ENCODE peak calls at places on chromosomes 7 and 10, in nine cellular contexts. One of them, this sample, is unnamed.

GRCh38 chr7:122055072-122055471 is 89.0 kb downstream of the AASS start:
- DNase-seq in prostate gland: no peak
- DNase-seq in suprapubic skin: no peak
- DNase-seq in GM23338: no peak
- DNase-seq in HCT116: no peak
- DNase-seq in HL-60: no peak
- DNase-seq in SK-N-SH: no peak
- DNase-seq in transverse colon: no peak
- DNase-seq in stomach: no peak
- DNase-seq in this sample: no peak

GRCh38 chr10:124565565-124566221 is 104.1 kb downstream of the LHPP start:
- DNase-seq in GM23338: peak
- DNase-seq in stomach: peak
- DNase-seq in SK-N-SH: no peak
- DNase-seq in HL-60: peak
- DNase-seq in HCT116: peak
- DNase-seq in prostate gland: no peak
- DNase-seq in transverse colon: no peak
- DNase-seq in suprapubic skin: peak
- DNase-seq in this sample: no peak

GRCh38 chr10:104371753-104372152 is 18.1 kb downstream of the CFAP58 start:
- DNase-seq in suprapubic skin: no peak
- DNase-seq in HL-60: no peak
- DNase-seq in prostate gland: no peak
- DNase-seq in HCT116: no peak
- DNase-seq in GM23338: no peak
- DNase-seq in SK-N-SH: no peak
- DNase-seq in transverse colon: no peak
- DNase-seq in stomach: no peak
- DNase-seq in this sample: no peak

GRCh38 chr7:31443457-31443856 is 70.4 kb upstream of the ITPRID1 start:
- DNase-seq in HCT116: peak
- DNase-seq in SK-N-SH: peak
- DNase-seq in HL-60: peak
- DNase-seq in suprapubic skin: no peak
- DNase-seq in GM23338: peak
- DNase-seq in stomach: no peak
- DNase-seq in transverse colon: no peak
- DNase-seq in prostate gland: no peak
- DNase-seq in this sample: no peak

GRCh38 chr7:107660381-107661080 is at the start of gene SLC26A4:
- DNase-seq in HCT116: no peak
- DNase-seq in transverse colon: no peak
- DNase-seq in HL-60: no peak
- DNase-seq in stomach: no peak
- DNase-seq in prostate gland: no peak
- DNase-seq in GM23338: peak
- DNase-seq in SK-N-SH: peak
- DNase-seq in suprapubic skin: no peak
- DNase-seq in this sample: no peak

GRCh38 chr7:12888727-12889126 is 201.3 kb downstream of the ARL4A start:
- DNase-seq in SK-N-SH: no peak
- DNase-seq in prostate gland: no peak
- DNase-seq in GM23338: no peak
- DNase-seq in stomach: no peak
- DNase-seq in HCT116: no peak
- DNase-seq in transverse colon: no peak
- DNase-seq in HL-60: no peak
- DNase-seq in suprapubic skin: no peak
- DNase-seq in this sample: no peak

GRCh38 chr10:71486465-71487114 is 89.9 kb downstream of the CDH23 start:
- DNase-seq in SK-N-SH: peak
- DNase-seq in HCT116: peak
- DNase-seq in suprapubic skin: no peak
- DNase-seq in HL-60: peak
- DNase-seq in transverse colon: peak
- DNase-seq in GM23338: peak
- DNase-seq in stomach: peak
- DNase-seq in prostate gland: peak
- DNase-seq in this sample: no peak

GRCh38 chr10:712089-712488 is 22.6 kb upstream of the DIP2C start:
- DNase-seq in SK-N-SH: no peak
- DNase-seq in stomach: no peak
- DNase-seq in HL-60: no peak
- DNase-seq in HCT116: no peak
- DNase-seq in prostate gland: no peak
- DNase-seq in GM23338: no peak
- DNase-seq in transverse colon: no peak
- DNase-seq in suprapubic skin: no peak
- DNase-seq in this sample: no peak

GRCh38 chr7:80902716-80903308 is 16.0 kb downstream of the SEMA3C start:
- DNase-seq in stomach: no peak
- DNase-seq in HCT116: no peak
- DNase-seq in HL-60: no peak
- DNase-seq in transverse colon: no peak
- DNase-seq in prostate gland: no peak
- DNase-seq in GM23338: no peak
- DNase-seq in suprapubic skin: no peak
- DNase-seq in SK-N-SH: no peak
- DNase-seq in this sample: no peak

GRCh38 chr7:80907141-80907601 is 11.7 kb downstream of the SEMA3C start:
- DNase-seq in prostate gland: no peak
- DNase-seq in suprapubic skin: no peak
- DNase-seq in HL-60: no peak
- DNase-seq in GM23338: no peak
- DNase-seq in SK-N-SH: peak
- DNase-seq in transverse colon: no peak
- DNase-seq in HCT116: no peak
- DNase-seq in stomach: no peak
- DNase-seq in this sample: no peak

GRCh38 chr7:80908360-80908797 is 10.5 kb downstream of the SEMA3C start:
- DNase-seq in GM23338: no peak
- DNase-seq in transverse colon: no peak
- DNase-seq in stomach: no peak
- DNase-seq in HCT116: no peak
- DNase-seq in SK-N-SH: no peak
- DNase-seq in prostate gland: no peak
- DNase-seq in HL-60: no peak
- DNase-seq in suprapubic skin: no peak
- DNase-seq in this sample: no peak

GRCh38 chr7:80907612-80908011 is 11.2 kb downstream of the SEMA3C start:
- DNase-seq in stomach: no peak
- DNase-seq in prostate gland: no peak
- DNase-seq in HCT116: no peak
- DNase-seq in SK-N-SH: no peak
- DNase-seq in HL-60: no peak
- DNase-seq in GM23338: no peak
- DNase-seq in suprapubic skin: no peak
- DNase-seq in transverse colon: no peak
- DNase-seq in this sample: no peak

GRCh38 chr7:80905334-80905733 is 13.5 kb downstream of the SEMA3C start:
- DNase-seq in GM23338: no peak
- DNase-seq in HL-60: no peak
- DNase-seq in HCT116: no peak
- DNase-seq in prostate gland: no peak
- DNase-seq in SK-N-SH: no peak
- DNase-seq in transverse colon: no peak
- DNase-seq in suprapubic skin: no peak
- DNase-seq in stomach: no peak
- DNase-seq in this sample: no peak
- TF ChIP-seq CTCF in GM23338: no peak
- TF ChIP-seq CTCF in HL-60: no peak
- TF ChIP-seq CTCF in HCT116: no peak
- TF ChIP-seq CTCF in prostate gland: no peak
- TF ChIP-seq CTCF in SK-N-SH: no peak
- TF ChIP-seq CTCF in transverse colon: no peak
- TF ChIP-seq CTCF in suprapubic skin: no peak
- TF ChIP-seq CTCF in stomach: no peak
- TF ChIP-seq CTCF in this sample: no peak

GRCh38 chr7:100626530-100627237 is 14.3 kb downstream of the MOSPD3 start:
- DNase-seq in HL-60: peak
- DNase-seq in GM23338: peak
- DNase-seq in SK-N-SH: peak
- DNase-seq in prostate gland: peak
- DNase-seq in HCT116: peak
- DNase-seq in transverse colon: peak
- DNase-seq in stomach: peak
- DNase-seq in suprapubic skin: peak
- DNase-seq in this sample: peak
- TF ChIP-seq POLR2AphosphoS5 in HL-60: no peak
- TF ChIP-seq POLR2AphosphoS5 in GM23338: peak
- TF ChIP-seq POLR2AphosphoS5 in SK-N-SH: peak
- TF ChIP-seq POLR2AphosphoS5 in prostate gland: no peak
- TF ChIP-seq POLR2AphosphoS5 in HCT116: peak
- TF ChIP-seq POLR2AphosphoS5 in transverse colon: no peak
- TF ChIP-seq POLR2AphosphoS5 in stomach: no peak
- TF ChIP-seq POLR2AphosphoS5 in suprapubic skin: no peak
- TF ChIP-seq POLR2AphosphoS5 in this sample: no peak

GRCh38 chr10:116741391-116742351 is 695 bp downstream of the HSPA12A start:
- DNase-seq in HL-60: no peak
- DNase-seq in transverse colon: peak
- DNase-seq in HCT116: no peak
- DNase-seq in suprapubic skin: no peak
- DNase-seq in SK-N-SH: peak
- DNase-seq in stomach: no peak
- DNase-seq in prostate gland: no peak
- DNase-seq in GM23338: peak
- DNase-seq in this sample: no peak

GRCh38 chr10:116733566-116733965 is 8.8 kb downstream of the HSPA12A start:
- DNase-seq in GM23338: no peak
- DNase-seq in prostate gland: no peak
- DNase-seq in HCT116: no peak
- DNase-seq in suprapubic skin: no peak
- DNase-seq in HL-60: no peak
- DNase-seq in stomach: no peak
- DNase-seq in transverse colon: no peak
- DNase-seq in SK-N-SH: no peak
- DNase-seq in this sample: no peak

GRCh38 chr10:116740971-116741370 is 1.4 kb downstream of the HSPA12A start:
- DNase-seq in HL-60: no peak
- DNase-seq in GM23338: peak
- DNase-seq in suprapubic skin: no peak
- DNase-seq in SK-N-SH: peak
- DNase-seq in transverse colon: no peak
- DNase-seq in HCT116: no peak
- DNase-seq in prostate gland: no peak
- DNase-seq in stomach: no peak
- DNase-seq in this sample: no peak

GRCh38 chr10:116738359-116738738 is 4.0 kb downstream of the HSPA12A start:
- DNase-seq in HL-60: no peak
- DNase-seq in prostate gland: no peak
- DNase-seq in GM23338: no peak
- DNase-seq in transverse colon: no peak
- DNase-seq in HCT116: no peak
- DNase-seq in suprapubic skin: no peak
- DNase-seq in stomach: no peak
- DNase-seq in SK-N-SH: no peak
- DNase-seq in this sample: no peak

DNA sequence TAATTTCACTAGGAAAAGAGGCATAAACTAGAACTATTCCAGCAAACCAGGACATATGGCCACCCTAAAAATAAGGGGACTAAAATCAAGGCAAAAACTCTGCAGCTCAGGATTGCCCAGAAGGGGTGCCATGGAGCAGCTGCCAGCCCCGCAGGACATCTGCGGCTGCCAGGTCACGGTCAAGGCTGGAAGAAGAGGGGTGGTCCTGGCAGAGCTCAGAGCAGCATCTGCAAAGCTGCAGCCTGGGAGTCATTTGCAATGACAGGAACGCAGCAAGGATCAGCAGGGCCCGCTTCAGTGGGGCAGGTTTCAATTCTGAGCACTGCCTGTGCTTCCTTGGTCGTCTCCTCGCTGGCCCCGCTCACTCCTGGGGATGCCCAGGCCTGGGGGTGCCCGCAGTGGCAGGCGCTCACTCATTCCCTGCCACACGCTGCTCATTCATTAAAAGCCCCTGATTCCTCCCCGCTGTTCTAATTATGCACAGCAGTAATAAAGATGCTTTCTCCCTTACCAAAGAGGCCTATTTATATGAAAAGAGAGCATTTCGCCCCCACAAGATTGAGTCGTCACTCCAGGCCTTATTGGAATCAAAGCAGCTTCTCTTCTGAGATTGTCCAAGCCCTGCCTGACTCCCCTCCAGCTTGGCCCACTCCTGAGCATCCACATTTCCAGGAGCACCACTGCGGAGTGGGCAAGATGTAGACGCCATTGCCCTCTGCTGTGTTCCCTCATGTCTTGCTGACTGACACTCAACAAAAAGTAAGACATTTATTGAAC is 4.6 kb downstream of the HSPA12A start:
- DNase-seq in suprapubic skin: no peak
- DNase-seq in HCT116: no peak
- DNase-seq in HL-60: no peak
- DNase-seq in transverse colon: no peak
- DNase-seq in prostate gland: no peak
- DNase-seq in stomach: no peak
- DNase-seq in SK-N-SH: peak
- DNase-seq in GM23338: peak
- DNase-seq in this sample: no peak
- TF ChIP-seq CTCF in suprapubic skin: peak
- TF ChIP-seq CTCF in HCT116: peak
- TF ChIP-seq CTCF in HL-60: no peak
- TF ChIP-seq CTCF in transverse colon: no peak
- TF ChIP-seq CTCF in prostate gland: no peak
- TF ChIP-seq CTCF in stomach: no peak
- TF ChIP-seq CTCF in SK-N-SH: peak
- TF ChIP-seq CTCF in GM23338: peak
- TF ChIP-seq CTCF in this sample: no peak

GRCh38 chr10:16750461-16750860 is 66.8 kb downstream of the RSU1 start:
- DNase-seq in stomach: no peak
- DNase-seq in HL-60: no peak
- DNase-seq in HCT116: no peak
- DNase-seq in GM23338: no peak
- DNase-seq in SK-N-SH: no peak
- DNase-seq in suprapubic skin: no peak
- DNase-seq in prostate gland: no peak
- DNase-seq in transverse colon: no peak
- DNase-seq in this sample: no peak

GRCh38 chr10:16751244-16751643 is 66.0 kb downstream of the RSU1 start:
- DNase-seq in stomach: no peak
- DNase-seq in prostate gland: no peak
- DNase-seq in suprapubic skin: no peak
- DNase-seq in transverse colon: no peak
- DNase-seq in HL-60: no peak
- DNase-seq in GM23338: no peak
- DNase-seq in HCT116: peak
- DNase-seq in SK-N-SH: no peak
- DNase-seq in this sample: no peak

GRCh38 chr10:16752099-16752498 is 65.1 kb downstream of the RSU1 start:
- DNase-seq in HL-60: no peak
- DNase-seq in suprapubic skin: no peak
- DNase-seq in prostate gland: no peak
- DNase-seq in stomach: no peak
- DNase-seq in SK-N-SH: no peak
- DNase-seq in transverse colon: no peak
- DNase-seq in HCT116: no peak
- DNase-seq in GM23338: no peak
- DNase-seq in this sample: no peak

GRCh38 chr10:16746856-16747255 is 70.4 kb downstream of the RSU1 start:
- DNase-seq in GM23338: no peak
- DNase-seq in stomach: no peak
- DNase-seq in transverse colon: no peak
- DNase-seq in prostate gland: no peak
- DNase-seq in SK-N-SH: no peak
- DNase-seq in HCT116: no peak
- DNase-seq in suprapubic skin: no peak
- DNase-seq in HL-60: no peak
- DNase-seq in this sample: no peak

DNA sequence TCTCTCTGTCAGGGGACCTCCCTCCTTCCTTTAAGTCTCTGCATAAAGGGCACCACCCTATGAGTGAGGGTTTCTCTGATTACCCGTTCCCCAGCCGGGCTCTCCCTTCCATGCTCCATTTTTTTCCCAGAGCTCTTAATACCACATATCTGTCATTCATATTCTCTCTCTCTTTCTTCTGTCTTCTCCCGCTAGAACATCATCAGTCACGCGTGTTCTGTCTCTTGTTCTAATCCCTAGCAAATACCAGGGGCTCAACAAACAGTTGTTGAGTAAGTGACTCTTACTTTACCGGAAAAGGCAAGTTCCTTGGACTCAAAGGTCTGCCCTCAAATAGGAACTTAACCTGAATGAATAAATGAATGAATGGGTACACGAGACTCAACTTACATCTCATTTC is 68.5 kb downstream of the RSU1 start:
- DNase-seq in suprapubic skin: no peak
- DNase-seq in transverse colon: no peak
- DNase-seq in prostate gland: no peak
- DNase-seq in stomach: no peak
- DNase-seq in SK-N-SH: no peak
- DNase-seq in HCT116: no peak
- DNase-seq in HL-60: no peak
- DNase-seq in GM23338: no peak
- DNase-seq in this sample: no peak
- TF ChIP-seq POLR2AphosphoS5 in suprapubic skin: no peak
- TF ChIP-seq POLR2AphosphoS5 in transverse colon: no peak
- TF ChIP-seq POLR2AphosphoS5 in prostate gland: no peak
- TF ChIP-seq POLR2AphosphoS5 in stomach: no peak
- TF ChIP-seq POLR2AphosphoS5 in SK-N-SH: no peak
- TF ChIP-seq POLR2AphosphoS5 in HCT116: no peak
- TF ChIP-seq POLR2AphosphoS5 in HL-60: no peak
- TF ChIP-seq POLR2AphosphoS5 in GM23338: no peak
- TF ChIP-seq POLR2AphosphoS5 in this sample: no peak